ENCODE peak calls at places on chromosomes 12 and 14, in eight cellular contexts. E, V, J, N, W, F, Q and I are unnamed samples.

GRCh38 chr14:52663850-52664249 is 31.5 kb downstream of the ERO1A start:
- DNase-seq in J (no peak), E (peak; percentile 42), V (no peak), N (no peak), F (no peak), W (no peak), Q (no peak), I (no peak)

GRCh38 chr14:105817971-105818711 is 291.8 kb downstream of the TMEM121 start:
- DNase-seq in V (no peak), J (no peak), W (no peak), N (no peak), F (no peak), E (no peak), Q (no peak), I (no peak)

GRCh38 chr14:91929700-91930099 is 17.8 kb downstream of the FBLN5 start:
- DNase-seq in W (no peak), E (no peak), N (no peak), Q (no peak), J (no peak), V (no peak), F (no peak), I (no peak)

GRCh38 chr14:103260629-103261124 is 73.4 kb upstream of the EIF5 start:
- DNase-seq in J (no peak), Q (peak; percentile 92), N (peak; percentile 71), E (no peak), F (no peak), V (peak; percentile 45), W (no peak), I (peak; percentile 63)

GRCh38 chr12:12219664-12220063 is 47.2 kb downstream of the LRP6 start:
- DNase-seq in W (no peak), E (no peak), N (no peak), V (no peak), F (no peak), J (no peak), Q (no peak), I (no peak)

GRCh38 chr14:22184157-22185025 is 404.6 kb downstream of the DAD1 start:
- DNase-seq in E (no peak), J (no peak), W (no peak), Q (no peak), V (no peak), N (no peak), F (no peak), I (peak; percentile 30)

GRCh38 chr12:122790393-122791075 is 16.2 kb downstream of the CCDC62 start:
- DNase-seq in F (no peak), V (no peak), W (no peak), N (peak; percentile 41), E (peak; percentile 44), J (no peak), Q (peak; percentile 89), I (no peak)

GRCh38 chr12:92649511-92650227 is 53.1 kb upstream of the PLEKHG7 start:
- DNase-seq in J (peak; percentile 76), Q (peak; percentile 82), E (peak; percentile 87), F (peak; percentile 37), V (peak; percentile 76), W (peak; percentile 74), N (peak; percentile 54), I (peak; percentile 85)

GRCh38 chr12:4221157-4221556 is 52.4 kb upstream of the CCND2 start:
- DNase-seq in F (no peak), J (no peak), N (no peak), V (no peak), W (no peak), Q (peak; percentile 60), E (no peak), I (no peak)

GRCh38 chr12:130491421-130492357 is 154.0 kb downstream of the PIWIL1 start:
- DNase-seq in Q (no peak), J (no peak), V (no peak), E (no peak), F (no peak), N (no peak), W (no peak), I (no peak)

GRCh38 chr14:100944052-100944451 is 40.5 kb upstream of the RTL1 start:
- DNase-seq in W (peak; percentile 7), N (no peak), F (no peak), Q (no peak), V (no peak), E (no peak), J (no peak), I (no peak)

GRCh38 chr12:114679942-114680341 is 4.0 kb downstream of the TBX3 start:
- DNase-seq in W (no peak), E (no peak), F (no peak), V (no peak), J (no peak), N (no peak), Q (peak; percentile 19), I (peak; percentile 34)
- TF ChIP-seq EZH2 in W (no peak), E (peak; percentile 87), F (no peak), V (no peak), J (no peak), N (no peak), Q (no peak), I (no peak)

DNA sequence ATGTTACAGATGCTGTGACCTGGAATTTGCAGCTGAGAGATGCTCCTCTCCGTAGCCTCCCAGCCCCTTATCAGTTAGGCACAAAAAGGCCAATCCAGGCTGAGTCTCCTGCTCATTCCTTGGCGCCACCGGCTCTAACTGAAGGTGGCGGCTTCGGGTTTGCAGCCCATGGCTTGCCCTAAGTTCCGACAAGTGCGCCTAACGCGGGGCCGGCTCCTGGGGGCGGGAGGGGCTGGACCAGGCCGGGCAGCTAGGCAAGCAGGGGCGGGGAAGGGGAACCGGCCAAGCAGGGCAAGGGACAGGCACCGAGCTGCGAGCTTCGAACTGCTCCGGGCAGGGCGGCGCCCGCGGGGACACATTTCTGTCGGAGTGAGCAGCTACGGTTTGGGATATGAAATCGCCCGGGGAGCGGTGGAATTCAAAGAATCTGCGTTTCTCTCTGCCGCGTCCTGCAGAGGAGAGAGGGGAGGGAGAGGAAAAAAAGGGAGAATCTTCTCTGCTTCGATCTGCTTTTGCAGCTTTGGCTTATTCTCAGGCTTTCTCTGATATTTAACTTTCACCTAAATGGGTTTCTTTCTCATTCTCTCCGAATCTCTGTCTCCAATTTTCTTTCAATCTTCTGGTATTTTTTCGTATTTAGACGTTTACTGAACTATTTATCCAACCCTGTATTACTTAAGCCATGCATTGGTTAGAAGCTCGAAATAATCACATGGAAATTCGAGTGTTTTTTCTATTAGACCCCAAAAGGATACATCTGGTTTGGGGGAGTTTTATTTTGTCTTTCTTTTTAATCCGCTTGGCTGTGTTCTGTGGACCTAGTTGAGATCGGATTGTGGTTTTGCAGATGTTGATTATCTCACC is 1.6 kb upstream of the HOXC12 start:
- DNase-seq in F (no peak), E (peak; percentile 87), W (no peak), J (peak; percentile 13), Q (no peak), V (no peak), N (peak; percentile 77), I (peak; percentile 55)
- TF ChIP-seq EZH2 in F (no peak), E (peak; percentile 90), W (no peak), J (no peak), Q (no peak), V (no peak), N (no peak), I (no peak)

GRCh38 chr12:128178551-128178950 is 88.4 kb upstream of the TMEM132C start:
- DNase-seq in V (no peak), J (no peak), F (no peak), Q (no peak), N (no peak), W (no peak), E (no peak), I (peak; percentile 16)
- TF ChIP-seq EZH2 in V (no peak), J (no peak), F (no peak), Q (no peak), N (no peak), W (no peak), E (no peak), I (no peak)

GRCh38 chr12:48996794-48997718 is 2.1 kb downstream of the DDN start:
- DNase-seq in J (no peak), E (peak; percentile 95), W (peak; percentile 59), N (no peak), V (peak; percentile 87), Q (no peak), F (no peak), I (peak; percentile 75)
- TF ChIP-seq EZH2 in J (no peak), E (peak; percentile 87), W (no peak), N (no peak), V (no peak), Q (no peak), F (no peak), I (no peak)

DNA sequence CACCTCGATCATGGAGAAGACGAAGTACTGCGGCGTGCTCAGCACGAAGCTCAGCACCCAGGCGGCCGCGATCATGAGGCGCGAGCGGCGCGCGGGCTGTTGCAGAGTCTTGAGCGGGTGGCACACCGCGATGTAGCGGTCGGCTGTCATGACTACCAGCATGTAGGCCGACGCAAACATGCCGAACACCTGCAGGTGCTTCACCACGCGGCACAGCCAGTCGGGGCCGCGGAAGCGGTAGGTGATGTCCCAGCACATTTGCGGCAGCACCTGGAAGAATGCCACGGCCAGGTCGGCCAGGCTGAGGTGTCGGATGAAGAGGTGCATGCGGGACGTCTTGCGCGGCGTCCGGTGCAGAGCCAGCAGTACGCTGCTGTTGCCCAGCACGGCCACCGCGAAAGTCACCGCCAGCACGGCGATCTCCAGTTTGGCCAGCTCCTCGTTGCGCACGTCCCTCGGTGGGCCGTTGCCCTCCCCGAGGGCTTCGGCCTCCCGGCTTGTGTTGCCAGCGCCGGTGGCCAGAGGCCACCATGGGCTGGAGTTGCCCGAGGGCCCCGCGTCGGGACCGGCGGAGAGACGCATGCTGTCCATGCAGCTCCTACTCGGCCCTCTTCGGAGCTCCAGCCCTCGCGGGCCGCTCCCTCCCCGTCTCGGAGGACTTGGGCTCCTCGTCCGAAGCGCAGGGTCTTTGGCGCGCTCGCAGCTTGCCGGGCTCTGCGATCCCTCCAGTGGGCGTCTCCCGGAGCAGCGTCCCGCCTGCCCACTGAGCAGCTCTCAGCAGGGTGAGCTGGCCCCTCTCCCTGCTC is 543 bp downstream of the AVPR1A start:
- DNase-seq in E (peak; percentile 80), J (no peak), V (peak; percentile 20), N (no peak), W (no peak), Q (no peak), F (no peak), I (no peak)
- TF ChIP-seq EZH2 in E (no peak), J (no peak), V (no peak), N (no peak), W (no peak), Q (peak; percentile 94), F (no peak), I (no peak)

DNA sequence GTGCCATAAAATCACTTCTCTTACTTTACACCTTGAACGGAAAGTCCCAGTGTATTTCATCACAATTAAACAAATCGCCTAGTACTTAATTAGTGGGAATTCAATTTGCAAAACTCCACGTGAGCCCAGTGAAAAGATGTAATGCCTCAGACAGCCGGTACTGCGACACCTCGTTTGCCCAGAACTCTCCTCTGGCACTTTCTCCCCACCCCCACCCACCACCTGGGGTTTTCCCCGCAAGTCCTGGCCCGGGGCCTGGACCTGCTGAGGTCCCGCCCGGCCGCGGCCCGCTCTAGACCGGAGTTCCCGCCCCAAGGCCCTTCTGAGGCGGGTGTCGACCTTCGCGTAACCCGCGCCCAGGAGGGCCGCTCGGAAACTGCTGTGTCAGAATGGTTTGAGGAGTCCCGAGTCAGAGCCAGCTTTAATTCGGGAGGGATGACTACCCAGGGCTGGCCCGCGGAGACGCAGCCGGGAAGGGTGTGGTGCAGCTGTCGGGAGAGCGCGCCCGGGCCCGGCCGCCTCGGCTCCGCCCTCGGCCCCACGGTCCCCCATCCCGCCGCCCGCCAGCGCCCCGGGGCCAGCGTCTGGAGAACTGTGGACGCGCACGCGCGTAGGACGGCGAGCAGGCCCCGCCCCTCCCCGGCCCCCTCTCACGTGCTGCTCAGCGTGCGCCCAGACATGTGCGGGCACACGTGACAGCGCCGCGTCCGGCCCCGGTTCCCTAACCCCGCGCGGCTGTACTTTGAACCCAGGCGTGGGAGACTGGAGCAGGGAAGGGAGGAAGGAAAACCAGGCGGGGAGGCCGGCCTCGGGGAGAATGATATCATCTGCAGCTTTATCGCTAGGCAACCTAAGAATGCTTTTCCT is 10.8 kb downstream of the BHLHE41 start:
- DNase-seq in J (peak; percentile 78), V (peak; percentile 88), F (peak; percentile 58), W (peak; percentile 96), N (peak; percentile 91), Q (peak; percentile 93), E (peak; percentile 92), I (peak; percentile 94)
- TF ChIP-seq EZH2 in J (no peak), V (no peak), F (no peak), W (no peak), N (no peak), Q (no peak), E (no peak), I (no peak)